ENCODE peak calls at places on chromosomes 13 and 19, in seven cellular contexts. W is stimulated activated CD4-positive, alpha-beta T cell treated with anti-CD3 and anti-CD28 coated beads, Interleukin-4, amount 100 ng/mL, for 48 hours; K is D341Med; S is ovary; N is ELR; B is ELF-1; J is stimulated activated CD8-positive, alpha-beta memory T cell treated with anti-CD3 and anti-CD28 coated beads, Interleukin-15, amount 100 ng/mL, for 1 hour. Z is an unnamed sample.

GRCh38 chr19:37218592-37218935 is 550 bp downstream of the ZNF383 start:
- DNase-seq in B (no peak), S (no peak), N (peak), W (peak), J (no peak), K (no peak), Z (no peak)

GRCh38 chr13:81326913-81327312 is 986.0 kb upstream of the SPRY2 start:
- DNase-seq in N (no peak), B (no peak), J (no peak), K (no peak), S (no peak), W (no peak), Z (peak)

GRCh38 chr19:3190921-3191805 is 5.4 kb downstream of the NCLN start:
- DNase-seq in J (no peak), W (no peak), N (no peak), S (no peak), K (no peak), B (no peak), Z (no peak)

GRCh38 chr19:17248011-17248776 is 2.5 kb upstream of the NR2F6 start:
- DNase-seq in K (peak), W (no peak), J (no peak), N (no peak), S (no peak), B (peak), Z (no peak)

GRCh38 chr13:65990684-65991083 is 1239.5 kb downstream of the PCDH9 start:
- DNase-seq in N (no peak), B (peak), J (no peak), W (no peak), K (no peak), S (no peak), Z (no peak)

GRCh38 chr13:104594801-104595200 is 1528.6 kb upstream of the SLC10A2 start:
- DNase-seq in W (no peak), J (no peak), S (no peak), B (no peak), K (no peak), N (no peak), Z (no peak)

GRCh38 chr13:110331362-110331761 is 24.3 kb downstream of the COL4A2 start:
- DNase-seq in K (no peak), W (no peak), J (no peak), N (no peak), S (peak), B (no peak), Z (no peak)

GRCh38 chr19:1811942-1812425 is at the start of gene ATP8B3:
- DNase-seq in N (no peak), J (peak), K (no peak), S (no peak), W (no peak), B (no peak), Z (no peak)

GRCh38 chr19:40632311-40633036 is 31.3 kb downstream of the LTBP4 start:
- DNase-seq in N (no peak), W (no peak), K (no peak), J (no peak), S (no peak), B (peak), Z (no peak)

GRCh38 chr13:64332048-64332447 is 2898.1 kb downstream of the PCDH9 start:
- DNase-seq in S (no peak), J (no peak), B (no peak), K (no peak), W (no peak), N (no peak), Z (no peak)

GRCh38 chr13:100363351-100363750 is 225.2 kb downstream of the GGACT start:
- DNase-seq in B (no peak), K (no peak), S (no peak), W (no peak), J (no peak), N (peak), Z (no peak)